ENCODE peak calls at places on chromosomes 6 and 20, in ten cellular contexts. U is mucosa of descending colon, J is astrocyte of the cerebellum, D is Panc1, E is bronchial epithelial cell, R is astrocyte of the spinal cord, S is AG09309, H is AG04449, Q is left ventricle myocardium inferior, P is GM06990. K is an unnamed sample.

GRCh38 chr6:41733707-41734665 is 1.4 kb downstream of the TFEB start:
- DNase-seq in Q (peak; percentile 81), E (no peak), S (no peak), P (peak; percentile 94), U (peak; percentile 75), J (no peak), H (no peak), D (no peak), R (peak; percentile 76), K (peak; percentile 21)

GRCh38 chr20:57627972-57628650 is 7.9 kb upstream of the ZBP1 start:
- DNase-seq in R (peak; percentile 41), S (peak; percentile 10), J (no peak), U (peak; percentile 58), E (peak; percentile 29), D (no peak), P (no peak), Q (peak; percentile 61), H (no peak), K (no peak)

GRCh38 chr20:36493801-36494114 is 47.6 kb upstream of the MYL9 start:
- DNase-seq in R (peak; percentile 89), Q (peak; percentile 74), E (no peak), P (no peak), H (no peak), D (no peak), S (peak; percentile 65), J (peak; percentile 84), U (peak; percentile 39), K (peak; percentile 57)

GRCh38 chr20:58583141-58583540 is 67.9 kb upstream of the APCDD1L start:
- DNase-seq in R (no peak), H (no peak), J (no peak), U (no peak), D (no peak), E (peak; percentile 7), S (no peak), Q (no peak), P (no peak), K (no peak)

GRCh38 chr20:43691928-43692524 is 25.1 kb downstream of the MYBL2 start:
- DNase-seq in Q (no peak), D (peak; percentile 27), E (peak; percentile 31), U (peak; percentile 86), R (peak; percentile 25), J (peak; percentile 6), P (no peak), S (peak; percentile 13), H (no peak), K (no peak)

GRCh38 chr6:3731700-3732099 is 19.8 kb downstream of the PXDC1 start:
- DNase-seq in S (no peak), H (no peak), U (no peak), Q (no peak), P (no peak), D (no peak), R (no peak), J (no peak), E (no peak), K (no peak)

GRCh38 chr6:158043008-158043407 is 61.3 kb downstream of the SYNJ2 start:
- DNase-seq in P (no peak), H (no peak), U (no peak), D (no peak), S (no peak), J (no peak), Q (peak; percentile 19), E (no peak), R (no peak), K (no peak)

GRCh38 chr6:31769684-31770371 is 7.3 kb downstream of the VWA7 start:
- DNase-seq in Q (peak; percentile 70), U (peak; percentile 95), E (peak; percentile 57), H (no peak), R (no peak), J (no peak), P (peak; percentile 73), D (no peak), S (no peak), K (no peak)

GRCh38 chr6:79898076-79898475 is 49.3 kb downstream of the ELOVL4 start:
- DNase-seq in P (no peak), S (no peak), J (no peak), E (peak; percentile 33), Q (no peak), U (no peak), R (no peak), D (no peak), H (no peak), K (no peak)

GRCh38 chr20:5109276-5109675 is 10.5 kb downstream of the PCNA start:
- DNase-seq in R (no peak), J (no peak), U (no peak), E (no peak), H (no peak), P (no peak), D (no peak), Q (no peak), S (no peak), K (no peak)

GRCh38 chr20:31721408-31722332 is 998 bp downstream of the BCL2L1 start:
- DNase-seq in H (no peak), D (no peak), P (no peak), R (no peak), E (no peak), U (peak; percentile 43), J (no peak), Q (peak; percentile 41), S (no peak), K (no peak)

GRCh38 chr6:170296423-170296745 is 5.5 kb upstream of the DLL1 start:
- DNase-seq in P (no peak), U (no peak), D (no peak), E (no peak), S (no peak), J (no peak), H (no peak), Q (no peak), R (no peak), K (no peak)

GRCh38 chr6:75266716-75267291 is 17.8 kb downstream of the TMEM30A start:
- DNase-seq in E (peak; percentile 66), S (peak; percentile 33), Q (no peak), U (no peak), P (no peak), D (no peak), R (peak; percentile 65), H (no peak), J (no peak), K (no peak)

GRCh38 chr6:112906737-112907136 is 559.6 kb downstream of the RFPL4B start:
- DNase-seq in D (no peak), U (no peak), E (no peak), J (peak; percentile 98), Q (peak; percentile 14), P (no peak), R (peak; percentile 97), S (peak; percentile 95), H (peak; percentile 96), K (no peak)

GRCh38 chr6:157045831-157046454 is 268.8 kb downstream of the ARID1B start:
- DNase-seq in J (peak; percentile 74), D (no peak), Q (no peak), P (no peak), U (peak; percentile 29), R (peak; percentile 80), S (no peak), E (peak; percentile 64), H (no peak), K (no peak)

GRCh38 chr20:5192570-5193431 is 66.0 kb downstream of the CDS2 start:
- DNase-seq in S (no peak), Q (no peak), H (no peak), D (no peak), U (no peak), P (peak; percentile 44), E (no peak), J (no peak), R (no peak), K (no peak)

GRCh38 chr6:33029297-33030184 is 20.1 kb upstream of the HLA-DOA start:
- DNase-seq in U (peak; percentile 47), J (no peak), H (no peak), E (peak; percentile 6), D (no peak), S (no peak), Q (no peak), R (no peak), P (peak; percentile 77), K (no peak)

GRCh38 chr6:49969588-49969987 is at the start of gene DEFB113:
- DNase-seq in S (no peak), U (no peak), J (no peak), R (no peak), P (no peak), H (no peak), Q (no peak), D (no peak), E (peak; percentile 53), K (no peak)
- TF ChIP-seq CTCF in S (no peak), U (no peak), J (no peak), R (no peak), P (no peak), H (no peak), Q (no peak), D (no peak), E (no peak), K (no peak)

GRCh38 chr6:127489248-127489647 is 29.9 kb downstream of the MTCL3 start:
- DNase-seq in Q (no peak), H (no peak), S (no peak), U (no peak), P (no peak), J (no peak), D (no peak), R (no peak), E (no peak), K (no peak)
- H3K4me3 ChIP-seq in Q (no peak overlapping the region), H (no peak overlapping the region), S (no peak overlapping the region), U (no peak overlapping the region), P (no peak overlapping the region), J (no peak overlapping the region), D (no peak overlapping the region), R (no peak overlapping the region), E (no peak overlapping the region), K (no peak overlapping the region)

GRCh38 chr20:53161073-53161472 is 188.9 kb downstream of the TSHZ2 start:
- DNase-seq in P (peak; percentile 17), D (no peak), R (no peak), J (no peak), H (no peak), U (no peak), Q (no peak), S (no peak), E (no peak), K (no peak)

GRCh38 chr20:53161473-53161872 is 189.3 kb downstream of the TSHZ2 start:
- DNase-seq in D (no peak), S (no peak), P (no peak), E (peak; percentile 74), R (no peak), H (no peak), U (no peak), J (no peak), Q (no peak), K (no peak)

GRCh38 chr20:53159144-53159543 is 187.0 kb downstream of the TSHZ2 start:
- DNase-seq in P (no peak), R (no peak), D (no peak), E (no peak), H (no peak), U (no peak), Q (no peak), J (no peak), S (no peak), K (no peak)

GRCh38 chr20:53154540-53154939 is 182.4 kb downstream of the TSHZ2 start:
- DNase-seq in S (no peak), D (no peak), J (no peak), E (peak; percentile 61), H (no peak), Q (no peak), R (peak; percentile 9), U (no peak), P (peak; percentile 34), K (no peak)

GRCh38 chr20:53157443-53158408 is 185.6 kb downstream of the TSHZ2 start:
- DNase-seq in P (peak; percentile 59), Q (no peak), D (peak; percentile 13), H (no peak), R (peak; percentile 31), E (peak; percentile 35), U (peak; percentile 83), J (peak; percentile 2), S (peak; percentile 10), K (no peak)
- TF ChIP-seq CTCF in P (peak; percentile 65), Q (peak; percentile 54), D (peak; percentile 66), H (peak; percentile 65), R (peak; percentile 64), E (peak; percentile 73), U (peak; percentile 39), J (peak; percentile 63), S (peak; percentile 72), K (peak; percentile 63)

GRCh38 chr6:166112580-166112979 is 55.1 kb downstream of the TBXT start:
- DNase-seq in P (no peak), R (peak; percentile 88), E (peak; percentile 27), H (no peak), S (peak; percentile 55), U (no peak), J (peak; percentile 86), Q (no peak), D (no peak), K (no peak)
- H3K4me3 ChIP-seq in P (no peak overlapping the region), R (peak overlapping the region; percentile 8), E (no peak overlapping the region), H (no peak overlapping the region), S (no peak overlapping the region), U (no peak overlapping the region), J (peak overlapping the region; percentile 23), Q (no peak overlapping the region), D (no peak overlapping the region), K (no peak overlapping the region)